ENCODE peak calls at places on chromosomes 12 and 14, in seven cellular contexts. I is iPS-NIHi11, S is OCI-M1, U is T47D, L is T-helper 17 cell, P is EL, H is substantia nigra. K is an unnamed sample.

GRCh38 chr12:104569348-104570173 is 112.8 kb downstream of the CHST11 start:
- DNase-seq in I (no peak), H (no peak), U (no peak), P (no peak), L (peak; percentile 16), S (peak; percentile 68), K (no peak)

GRCh38 chr12:55724226-55724939 is 4.2 kb downstream of the RDH5 start:
- DNase-seq in U (peak; percentile 82), H (peak; percentile 39), L (peak; percentile 49), S (peak; percentile 81), P (peak; percentile 69), I (no peak), K (peak; percentile 76)

GRCh38 chr12:79569679-79570078 is 121.1 kb downstream of the PAWR start:
- DNase-seq in H (no peak), L (no peak), S (no peak), I (no peak), U (no peak), P (no peak), K (no peak)

GRCh38 chr12:65415826-65416225 is 137.3 kb downstream of the MSRB3 start:
- DNase-seq in S (no peak), P (no peak), I (no peak), L (no peak), H (no peak), U (no peak), K (no peak)

GRCh38 chr14:104155513-104155912 is 17.1 kb downstream of the KIF26A start:
- DNase-seq in H (no peak), S (no peak), P (no peak), L (no peak), U (no peak), I (no peak), K (no peak)

GRCh38 chr12:57455374-57456144 is 452 bp downstream of the INHBE start:
- DNase-seq in P (no peak), L (no peak), I (no peak), H (no peak), S (peak; percentile 71), U (no peak), K (no peak)

GRCh38 chr14:94004015-94004414 is 6.9 kb downstream of the CCDC197 start:
- DNase-seq in L (no peak), I (no peak), U (no peak), P (no peak), H (no peak), S (no peak), K (no peak)

GRCh38 chr14:42140831-42141279 is 534.2 kb downstream of the LRFN5 start:
- DNase-seq in P (peak; percentile 20), U (no peak), L (no peak), I (no peak), H (no peak), S (no peak), K (no peak)

K was measured in ecto neural progenitor cell.